ENCODE peak calls at places on chromosomes 2 and 18, in ten cellular contexts. S is heart left ventricle, N is body of pancreas, R is HepG2, Y is HCT116, X is K562, T is gastrocnemius medialis, K is IMR-90, U is A549, H is upper lobe of left lung. C is an unnamed sample.

GRCh38 chr18:21123290-21123926 is 11.8 kb upstream of the ROCK1 start:
- ATAC-seq in S (no peak), N (no peak), R (no peak), Y (no peak), X (no peak), T (no peak), K (no peak), U (no peak), H (no peak), C (no peak)

GRCh38 chr18:48488388-48488850 is 50.4 kb upstream of the CTIF start:
- ATAC-seq in S (peak; percentile 95), N (peak; percentile 94), R (peak; percentile 100), Y (peak; percentile 97), X (no peak), T (no peak), K (peak; percentile 87), U (peak; percentile 98), H (peak; percentile 84), C (peak; percentile 71)

GRCh38 chr2:162261032-162261945 is 18.0 kb upstream of the FAP start:
- ATAC-seq in S (peak; percentile 87), N (peak; percentile 45), R (peak; percentile 71), Y (peak; percentile 61), X (no peak), T (peak; percentile 62), K (peak; percentile 74), U (no peak), H (peak; percentile 87), C (peak; percentile 79)

GRCh38 chr2:136305517-136306192 is 187.7 kb upstream of the CXCR4 start:
- ATAC-seq in S (no peak), N (no peak), R (peak; percentile 44), Y (peak; percentile 27), X (no peak), T (no peak), K (no peak), U (no peak), H (peak; percentile 51), C (no peak)

GRCh38 chr2:167127135-167127534 is 238.9 kb downstream of the XIRP2 start:
- ATAC-seq in S (peak; percentile 48), N (no peak), R (peak; percentile 76), Y (no peak), X (no peak), T (peak; percentile 64), K (no peak), U (peak; percentile 64), H (no peak), C (no peak)

GRCh38 chr18:32714571-32715148 is 58.2 kb downstream of the KLHL14 start:
- ATAC-seq in S (peak; percentile 53), N (peak; percentile 98), R (peak; percentile 98), Y (peak; percentile 88), X (peak; percentile 61), T (no peak), K (peak; percentile 81), U (peak; percentile 74), H (no peak), C (no peak)

GRCh38 chr2:199261936-199262335 is 195.8 kb downstream of the SATB2 start:
- ATAC-seq in S (no peak), N (no peak), R (no peak), Y (no peak), X (no peak), T (no peak), K (no peak), U (no peak), H (no peak), C (no peak)

GRCh38 chr2:206823178-206823577 is 57.8 kb downstream of the FASTKD2 start:
- ATAC-seq in S (peak; percentile 98), N (no peak), R (no peak), Y (no peak), X (no peak), T (peak; percentile 46), K (no peak), U (no peak), H (peak; percentile 85), C (peak; percentile 85)

GRCh38 chr2:190497428-190497827 is 37.1 kb downstream of the NEMP2 start:
- ATAC-seq in S (no peak), N (no peak), R (peak; percentile 45), Y (no peak), X (peak; percentile 85), T (no peak), K (no peak), U (peak; percentile 61), H (no peak), C (no peak)

GRCh38 chr2:148553332-148553887 is 91.1 kb upstream of the EPC2 start:
- ATAC-seq in S (no peak), N (no peak), R (peak; percentile 25), Y (no peak), X (no peak), T (no peak), K (no peak), U (no peak), H (no peak), C (no peak)

GRCh38 chr2:72917875-72918660 is 749 bp downstream of the EMX1 start:
- ATAC-seq in S (no peak), N (peak; percentile 10), R (peak; percentile 21), Y (no peak), X (no peak), T (peak; percentile 8), K (peak; percentile 27), U (peak; percentile 17), H (no peak), C (peak; percentile 7)

GRCh38 chr2:186130678-186131511 is 355.2 kb upstream of the ZC3H15 start:
- ATAC-seq in S (no peak), N (no peak), R (no peak), Y (no peak), X (no peak), T (no peak), K (no peak), U (no peak), H (no peak), C (no peak)

GRCh38 chr2:160157861-160158813 is 41.9 kb downstream of the ITGB6 start:
- ATAC-seq in S (peak; percentile 37), N (peak; percentile 69), R (no peak), Y (no peak), X (peak; percentile 53), T (peak; percentile 63), K (no peak), U (peak; percentile 25), H (no peak), C (peak; percentile 16)

DNA sequence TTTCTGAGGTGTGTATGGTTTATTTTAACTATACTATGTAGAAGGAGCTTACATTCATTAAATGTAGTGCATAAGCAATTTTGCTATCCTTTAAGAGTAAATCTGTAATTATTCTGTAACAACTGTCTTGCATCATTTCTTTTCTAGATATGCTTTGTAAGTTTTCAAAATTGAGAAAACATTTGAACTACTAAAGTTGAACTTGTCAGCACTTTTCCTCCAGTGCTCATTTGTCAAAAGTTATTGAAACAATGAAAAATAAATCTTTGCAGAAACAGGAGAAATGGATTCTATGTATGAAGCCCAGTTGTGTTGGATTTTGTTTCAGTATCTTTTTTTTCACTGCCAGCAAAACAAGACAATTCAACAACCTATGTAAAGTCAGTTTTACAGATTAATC is 14.5 kb upstream of the ZNF385B start:
- ATAC-seq in S (no peak), N (no peak), R (no peak), Y (no peak), X (no peak), T (no peak), K (no peak), U (no peak), H (no peak), C (no peak)
- TF ChIP-seq CTCF in S (no peak), N (no peak), R (no peak), Y (no peak), X (no peak), T (no peak), K (no peak), U (no peak), H (no peak), C (no peak)

DNA sequence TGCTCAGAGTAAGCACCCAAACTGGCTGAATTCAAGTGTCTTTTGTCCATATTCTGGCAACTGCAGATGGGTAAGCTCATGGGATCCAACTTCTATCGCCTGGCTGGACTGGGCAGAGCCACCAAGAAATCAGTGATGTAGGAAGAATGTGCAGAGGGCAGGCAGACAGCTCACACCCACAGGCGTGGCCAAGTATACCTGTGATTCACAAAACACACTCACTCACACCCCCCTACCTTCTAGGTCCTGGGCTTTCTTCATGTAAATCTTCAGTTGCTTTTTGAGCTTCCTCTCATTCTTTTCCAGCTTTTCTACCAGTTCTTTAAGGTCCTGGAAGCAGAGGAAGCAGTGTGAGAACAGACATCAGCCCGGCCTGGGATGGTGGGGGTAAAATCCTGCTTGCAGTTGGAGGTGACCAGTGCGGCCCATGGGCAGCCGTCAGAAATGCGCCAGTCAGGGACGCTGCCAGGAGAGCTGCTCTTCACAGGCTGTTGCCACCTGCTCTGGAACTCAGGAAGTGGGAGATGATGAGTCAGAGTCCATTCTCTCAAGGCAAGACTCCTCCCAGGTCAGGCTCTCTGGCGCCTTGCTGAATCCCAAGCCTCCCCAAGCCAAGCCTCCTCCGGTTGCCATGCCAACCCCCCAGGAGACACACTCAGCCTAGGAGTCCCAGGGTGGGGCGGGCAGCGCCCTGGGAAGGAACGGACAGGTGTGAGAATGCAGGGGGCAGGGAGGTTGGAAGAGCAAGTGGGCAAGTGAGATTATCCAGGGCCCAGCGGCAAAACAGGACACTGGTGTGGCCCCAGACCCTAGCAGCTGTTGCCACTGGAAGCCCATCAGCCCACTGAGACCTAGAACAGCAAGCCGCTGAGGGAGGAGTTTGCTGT is 36.2 kb upstream of the ACAA2 start:
- ATAC-seq in S (peak; percentile 64), N (peak; percentile 48), R (peak; percentile 24), Y (peak; percentile 96), X (peak; percentile 64), T (peak; percentile 71), K (peak; percentile 89), U (peak; percentile 98), H (peak; percentile 86), C (peak; percentile 61)
- TF ChIP-seq POLR2A in S (no peak), N (no peak), R (no peak), Y (no peak), X (no peak), T (no peak), K (no peak), U (peak; percentile 26), H (no peak), C (no peak)

GRCh38 chr2:239398536-239398935 is 2.3 kb downstream of the HDAC4 start:
- ATAC-seq in S (no peak), N (no peak), R (no peak), Y (no peak), X (no peak), T (no peak), K (no peak), U (no peak), H (no peak), C (no peak)
- TF ChIP-seq CTCF in S (no peak), N (no peak), R (no peak), Y (peak; percentile 11), X (no peak), T (no peak), K (no peak), U (no peak), H (no peak), C (no peak)

DNA sequence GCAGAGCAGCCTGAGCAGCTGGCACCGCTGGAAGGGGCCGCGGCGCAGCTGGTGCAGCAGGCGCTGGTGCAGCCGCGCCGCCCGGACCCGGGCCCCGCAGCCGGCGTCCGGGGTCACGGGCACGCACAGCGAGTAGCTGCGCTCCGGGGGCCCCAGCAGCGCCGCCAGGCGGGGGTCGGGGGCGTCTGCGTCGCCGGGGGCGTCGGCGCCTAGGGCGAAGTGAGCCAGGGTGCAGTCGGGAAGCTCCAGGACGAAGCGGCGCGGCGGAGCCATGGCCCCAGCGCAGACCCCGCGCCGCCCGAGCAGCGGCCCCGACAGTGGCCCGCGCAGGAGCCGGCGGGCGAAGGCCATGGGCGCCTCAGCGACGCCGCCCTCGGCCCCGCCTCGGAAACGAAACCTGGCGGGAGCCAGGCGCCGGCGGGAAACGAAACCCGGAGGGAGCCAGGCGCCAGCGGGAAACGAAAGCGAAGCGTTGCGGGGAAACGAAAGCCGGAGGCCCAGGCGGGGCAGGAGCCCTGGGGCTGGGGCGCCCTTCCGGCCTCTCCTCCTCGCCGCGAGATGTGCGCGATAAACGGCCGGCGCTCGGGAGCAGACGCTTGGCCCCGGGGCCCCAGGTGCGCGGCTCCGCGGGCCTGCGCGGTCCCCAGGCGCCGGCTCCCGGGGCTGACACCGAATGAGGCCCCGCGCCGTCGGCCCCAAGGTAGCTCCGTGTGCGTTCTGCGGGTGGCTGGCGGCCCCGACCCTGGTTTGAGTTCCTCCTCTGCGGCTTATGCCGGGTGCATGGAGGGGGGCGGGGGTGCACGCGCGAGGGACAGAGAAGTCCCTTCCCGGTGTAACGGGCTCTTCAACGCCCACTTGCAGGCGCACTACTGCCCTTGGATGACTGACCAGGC is at the start of gene CMPK2:
- ATAC-seq in S (peak; percentile 82), N (peak; percentile 80), R (peak; percentile 86), Y (peak; percentile 71), X (peak; percentile 88), T (peak; percentile 76), K (peak; percentile 74), U (peak; percentile 79), H (peak; percentile 78), C (peak; percentile 85)
- TF ChIP-seq POLR2A in S (no peak), N (peak; percentile 42), R (no peak), Y (no peak), X (peak; percentile 57), T (peak; percentile 51), K (no peak), U (no peak), H (peak; percentile 55), C (peak; percentile 46)